ENCODE peak calls at places on chromosomes 2 and 18, in six cellular contexts. One of them, this sample, is unnamed.

GRCh38 chr2:197706839-197707207 is 1.7 kb downstream of the MARS2 start:
- DNase-seq in AG09309: no peak
- DNase-seq in CD4-positive, alpha-beta T cell: no peak
- DNase-seq in lower lobe of right lung: no peak
- DNase-seq in Panc1: no peak
- DNase-seq in endothelial cell: no peak
- DNase-seq in this sample: no peak

GRCh38 chr2:236286866-236287545 is 22.8 kb upstream of the ASB18 start:
- DNase-seq in AG09309: no peak
- DNase-seq in CD4-positive, alpha-beta T cell: no peak
- DNase-seq in lower lobe of right lung: no peak
- DNase-seq in Panc1: no peak
- DNase-seq in endothelial cell: no peak
- DNase-seq in this sample: no peak

GRCh38 chr2:120899799-120900198 is 164.1 kb downstream of the GLI2 start:
- DNase-seq in AG09309: no peak
- DNase-seq in CD4-positive, alpha-beta T cell: no peak
- DNase-seq in lower lobe of right lung: peak; percentile 30
- DNase-seq in Panc1: no peak
- DNase-seq in endothelial cell: no peak
- DNase-seq in this sample: no peak

GRCh38 chr18:77551055-77551454 is 301.4 kb downstream of the GALR1 start:
- DNase-seq in AG09309: no peak
- DNase-seq in CD4-positive, alpha-beta T cell: no peak
- DNase-seq in lower lobe of right lung: no peak
- DNase-seq in Panc1: no peak
- DNase-seq in endothelial cell: no peak
- DNase-seq in this sample: no peak

GRCh38 chr2:209619782-209620181 is 151.8 kb upstream of the UNC80 start:
- DNase-seq in AG09309: no peak
- DNase-seq in CD4-positive, alpha-beta T cell: no peak
- DNase-seq in lower lobe of right lung: no peak
- DNase-seq in Panc1: no peak
- DNase-seq in endothelial cell: no peak
- DNase-seq in this sample: no peak

GRCh38 chr2:98463551-98463971 is 18.9 kb downstream of the INPP4A start:
- DNase-seq in AG09309: no peak
- DNase-seq in CD4-positive, alpha-beta T cell: no peak
- DNase-seq in lower lobe of right lung: no peak
- DNase-seq in Panc1: no peak
- DNase-seq in endothelial cell: no peak
- DNase-seq in this sample: no peak

GRCh38 chr2:38168710-38169480 is 92.9 kb upstream of the CYP1B1 start:
- DNase-seq in AG09309: no peak
- DNase-seq in CD4-positive, alpha-beta T cell: no peak
- DNase-seq in lower lobe of right lung: no peak
- DNase-seq in Panc1: no peak
- DNase-seq in endothelial cell: no peak
- DNase-seq in this sample: no peak

GRCh38 chr2:120105360-120105759 is 92.5 kb downstream of the EPB41L5 start:
- DNase-seq in AG09309: no peak
- DNase-seq in CD4-positive, alpha-beta T cell: no peak
- DNase-seq in lower lobe of right lung: no peak
- DNase-seq in Panc1: no peak
- DNase-seq in endothelial cell: no peak
- DNase-seq in this sample: no peak

GRCh38 chr18:31977270-31977872 is 34.4 kb upstream of the TRAPPC8 start:
- DNase-seq in AG09309: peak; percentile 13
- DNase-seq in CD4-positive, alpha-beta T cell: no peak
- DNase-seq in lower lobe of right lung: no peak
- DNase-seq in Panc1: no peak
- DNase-seq in endothelial cell: peak; percentile 37
- DNase-seq in this sample: no peak

GRCh38 chr18:74507927-74508326 is 11.8 kb downstream of the CNDP2 start:
- DNase-seq in AG09309: no peak
- DNase-seq in CD4-positive, alpha-beta T cell: no peak
- DNase-seq in lower lobe of right lung: no peak
- DNase-seq in Panc1: no peak
- DNase-seq in endothelial cell: no peak
- DNase-seq in this sample: no peak

GRCh38 chr2:130963058-130963848 is 126.5 kb downstream of the ARHGEF4 start:
- DNase-seq in AG09309: no peak
- DNase-seq in CD4-positive, alpha-beta T cell: no peak
- DNase-seq in lower lobe of right lung: no peak
- DNase-seq in Panc1: no peak
- DNase-seq in endothelial cell: no peak
- DNase-seq in this sample: no peak

GRCh38 chr2:21042958-21043743 is 722 bp downstream of the APOB start:
- DNase-seq in AG09309: no peak
- DNase-seq in CD4-positive, alpha-beta T cell: peak; percentile 26
- DNase-seq in lower lobe of right lung: peak; percentile 73
- DNase-seq in Panc1: peak; percentile 18
- DNase-seq in endothelial cell: peak; percentile 81
- DNase-seq in this sample: peak; percentile 39

GRCh38 chr2:152566728-152567069 is 150.6 kb downstream of the PRPF40A start:
- DNase-seq in AG09309: no peak
- DNase-seq in CD4-positive, alpha-beta T cell: no peak
- DNase-seq in lower lobe of right lung: no peak
- DNase-seq in Panc1: no peak
- DNase-seq in endothelial cell: no peak
- DNase-seq in this sample: no peak

GRCh38 chr2:233413529-233414272 is 59.4 kb downstream of the DGKD start:
- DNase-seq in AG09309: no peak
- DNase-seq in CD4-positive, alpha-beta T cell: peak; percentile 56
- DNase-seq in lower lobe of right lung: peak; percentile 79
- DNase-seq in Panc1: no peak
- DNase-seq in endothelial cell: no peak
- DNase-seq in this sample: no peak

GRCh38 chr2:238163494-238164198 is 4.9 kb downstream of the ERFE start:
- DNase-seq in AG09309: no peak
- DNase-seq in CD4-positive, alpha-beta T cell: no peak
- DNase-seq in lower lobe of right lung: no peak
- DNase-seq in Panc1: no peak
- DNase-seq in endothelial cell: no peak
- DNase-seq in this sample: no peak

GRCh38 chr18:4068552-4069158 is 386.5 kb downstream of the DLGAP1 start:
- DNase-seq in AG09309: peak; percentile 11
- DNase-seq in CD4-positive, alpha-beta T cell: peak; percentile 3
- DNase-seq in lower lobe of right lung: no peak
- DNase-seq in Panc1: peak; percentile 15
- DNase-seq in endothelial cell: peak; percentile 59
- DNase-seq in this sample: no peak

GRCh38 chr2:149192425-149192824 is 138.0 kb upstream of the LYPD6 start:
- DNase-seq in AG09309: no peak
- DNase-seq in CD4-positive, alpha-beta T cell: no peak
- DNase-seq in lower lobe of right lung: no peak
- DNase-seq in Panc1: no peak
- DNase-seq in endothelial cell: no peak
- DNase-seq in this sample: no peak

GRCh38 chr18:25834061-25834460 is 256.4 kb downstream of the SS18 start:
- DNase-seq in AG09309: no peak
- DNase-seq in CD4-positive, alpha-beta T cell: no peak
- DNase-seq in lower lobe of right lung: no peak
- DNase-seq in Panc1: no peak
- DNase-seq in endothelial cell: no peak
- DNase-seq in this sample: no peak

GRCh38 chr18:42654561-42654960 is 460.9 kb downstream of the RIT2 start:
- DNase-seq in AG09309: no peak
- DNase-seq in CD4-positive, alpha-beta T cell: no peak
- DNase-seq in lower lobe of right lung: no peak
- DNase-seq in Panc1: no peak
- DNase-seq in endothelial cell: no peak
- DNase-seq in this sample: no peak

GRCh38 chr2:234705108-234705507 is 208.2 kb upstream of the ARL4C start:
- DNase-seq in AG09309: peak; percentile 7
- DNase-seq in CD4-positive, alpha-beta T cell: no peak
- DNase-seq in lower lobe of right lung: no peak
- DNase-seq in Panc1: no peak
- DNase-seq in endothelial cell: no peak
- DNase-seq in this sample: no peak

GRCh38 chr2:217167531-217167930 is 307.7 kb upstream of the TNP1 start:
- DNase-seq in AG09309: no peak
- DNase-seq in CD4-positive, alpha-beta T cell: no peak
- DNase-seq in lower lobe of right lung: no peak
- DNase-seq in Panc1: no peak
- DNase-seq in endothelial cell: no peak
- DNase-seq in this sample: no peak

GRCh38 chr2:120526047-120526562 is 180.2 kb downstream of the INHBB start:
- DNase-seq in AG09309: no peak
- DNase-seq in CD4-positive, alpha-beta T cell: no peak
- DNase-seq in lower lobe of right lung: no peak
- DNase-seq in Panc1: no peak
- DNase-seq in endothelial cell: no peak
- DNase-seq in this sample: no peak

GRCh38 chr18:55283309-55283708 is 304.7 kb downstream of the TCF4 start:
- DNase-seq in AG09309: no peak
- DNase-seq in CD4-positive, alpha-beta T cell: no peak
- DNase-seq in lower lobe of right lung: no peak
- DNase-seq in Panc1: no peak
- DNase-seq in endothelial cell: no peak
- DNase-seq in this sample: no peak

GRCh38 chr2:236168110-236169067 is at the start of gene GBX2:
- DNase-seq in AG09309: no peak
- DNase-seq in CD4-positive, alpha-beta T cell: no peak
- DNase-seq in lower lobe of right lung: no peak
- DNase-seq in Panc1: no peak
- DNase-seq in endothelial cell: peak; percentile 77
- DNase-seq in this sample: no peak

GRCh38 chr2:85937069-85937439 is 48.3 kb upstream of the ST3GAL5 start:
- DNase-seq in AG09309: no peak
- DNase-seq in CD4-positive, alpha-beta T cell: no peak
- DNase-seq in lower lobe of right lung: no peak
- DNase-seq in Panc1: no peak
- DNase-seq in endothelial cell: no peak
- DNase-seq in this sample: no peak

DNA sequence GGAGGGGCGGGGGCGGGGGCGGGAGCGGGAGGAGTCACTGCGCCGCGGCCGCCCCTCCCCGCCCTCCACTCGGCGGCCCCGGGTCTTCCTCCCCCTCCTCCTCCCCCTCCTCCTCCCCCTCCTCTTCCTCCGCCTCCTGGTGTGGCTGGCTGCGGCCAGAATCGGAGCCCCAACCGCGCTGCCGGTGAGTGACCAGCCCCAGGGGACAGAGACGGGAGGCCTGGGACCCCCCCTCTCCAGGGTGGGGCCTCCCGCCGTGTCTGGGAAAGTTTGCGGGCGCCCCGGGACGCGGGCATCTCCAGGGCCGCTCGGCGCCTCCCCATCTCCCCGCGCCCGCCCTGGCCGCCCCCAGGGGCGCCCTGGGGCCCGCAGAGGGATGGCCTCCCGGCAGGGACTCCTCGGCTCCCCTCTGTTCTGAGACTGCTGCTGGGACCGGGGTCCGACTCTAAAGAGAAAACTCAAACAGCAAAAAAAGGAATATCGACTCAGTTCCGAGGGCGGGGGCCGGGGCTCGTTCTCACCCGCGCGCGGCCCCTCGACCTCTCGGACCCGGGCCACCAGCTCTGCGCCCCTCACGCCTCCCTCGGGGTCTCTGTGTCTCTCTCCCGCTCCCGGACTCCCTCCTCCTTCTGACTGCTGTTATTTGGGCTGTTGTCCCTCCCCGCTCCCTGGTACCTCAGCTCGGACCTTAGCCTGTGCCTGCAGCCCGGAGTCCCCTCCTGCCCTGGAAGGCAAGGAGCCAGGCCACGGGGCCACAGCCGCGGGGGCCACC is at the start of gene STON1:
- DNase-seq in AG09309: no peak
- DNase-seq in CD4-positive, alpha-beta T cell: no peak
- DNase-seq in lower lobe of right lung: peak; percentile 50
- DNase-seq in Panc1: no peak
- DNase-seq in endothelial cell: peak; percentile 16
- DNase-seq in this sample: peak; percentile 19
- TF ChIP-seq CTCF in AG09309: peak; percentile 8
- TF ChIP-seq CTCF in CD4-positive, alpha-beta T cell: peak; percentile 20
- TF ChIP-seq CTCF in lower lobe of right lung: peak; percentile 20
- TF ChIP-seq CTCF in Panc1: no peak
- TF ChIP-seq CTCF in endothelial cell: no peak
- TF ChIP-seq CTCF in this sample: no peak

GRCh38 chr2:41930807-41931566 is 116.8 kb upstream of the PKDCC start:
- DNase-seq in AG09309: peak; percentile 64
- DNase-seq in CD4-positive, alpha-beta T cell: no peak
- DNase-seq in lower lobe of right lung: no peak
- DNase-seq in Panc1: no peak
- DNase-seq in endothelial cell: no peak
- DNase-seq in this sample: no peak

GRCh38 chr2:41933035-41933429 is 114.8 kb upstream of the PKDCC start:
- DNase-seq in AG09309: no peak
- DNase-seq in CD4-positive, alpha-beta T cell: no peak
- DNase-seq in lower lobe of right lung: no peak
- DNase-seq in Panc1: no peak
- DNase-seq in endothelial cell: no peak
- DNase-seq in this sample: no peak

GRCh38 chr2:41934323-41935003 is 113.4 kb upstream of the PKDCC start:
- DNase-seq in AG09309: no peak
- DNase-seq in CD4-positive, alpha-beta T cell: no peak
- DNase-seq in lower lobe of right lung: no peak
- DNase-seq in Panc1: no peak
- DNase-seq in endothelial cell: no peak
- DNase-seq in this sample: no peak

GRCh38 chr2:41933585-41934322 is 114.1 kb upstream of the PKDCC start:
- DNase-seq in AG09309: peak; percentile 80
- DNase-seq in CD4-positive, alpha-beta T cell: no peak
- DNase-seq in lower lobe of right lung: no peak
- DNase-seq in Panc1: no peak
- DNase-seq in endothelial cell: no peak
- DNase-seq in this sample: no peak

GRCh38 chr2:41932241-41933034 is 115.4 kb upstream of the PKDCC start:
- DNase-seq in AG09309: no peak
- DNase-seq in CD4-positive, alpha-beta T cell: no peak
- DNase-seq in lower lobe of right lung: peak; percentile 53
- DNase-seq in Panc1: no peak
- DNase-seq in endothelial cell: no peak
- DNase-seq in this sample: no peak
- TF ChIP-seq CTCF in AG09309: no peak
- TF ChIP-seq CTCF in CD4-positive, alpha-beta T cell: no peak
- TF ChIP-seq CTCF in lower lobe of right lung: no peak
- TF ChIP-seq CTCF in Panc1: no peak
- TF ChIP-seq CTCF in endothelial cell: no peak
- TF ChIP-seq CTCF in this sample: no peak

GRCh38 chr2:187546762-187547333 is 7.4 kb downstream of the TFPI start:
- DNase-seq in AG09309: no peak
- DNase-seq in CD4-positive, alpha-beta T cell: no peak
- DNase-seq in lower lobe of right lung: no peak
- DNase-seq in Panc1: no peak
- DNase-seq in endothelial cell: no peak
- DNase-seq in this sample: no peak
- TF ChIP-seq CTCF in AG09309: no peak
- TF ChIP-seq CTCF in CD4-positive, alpha-beta T cell: no peak
- TF ChIP-seq CTCF in lower lobe of right lung: no peak
- TF ChIP-seq CTCF in Panc1: no peak
- TF ChIP-seq CTCF in endothelial cell: no peak
- TF ChIP-seq CTCF in this sample: no peak

GRCh38 chr18:69490813-69491212 is 90.1 kb downstream of the DOK6 start:
- DNase-seq in AG09309: peak; percentile 46
- DNase-seq in CD4-positive, alpha-beta T cell: no peak
- DNase-seq in lower lobe of right lung: no peak
- DNase-seq in Panc1: no peak
- DNase-seq in endothelial cell: no peak
- DNase-seq in this sample: no peak
- TF ChIP-seq CTCF in AG09309: no peak
- TF ChIP-seq CTCF in CD4-positive, alpha-beta T cell: no peak
- TF ChIP-seq CTCF in lower lobe of right lung: no peak
- TF ChIP-seq CTCF in Panc1: no peak
- TF ChIP-seq CTCF in endothelial cell: no peak
- TF ChIP-seq CTCF in this sample: no peak